ENCODE peak calls at places on chromosome 2, in six cellular contexts. One of them, this sample, is unnamed.

GRCh38 chr2:162072181-162072702 is 1.8 kb downstream of the DPP4 start:
- DNase-seq in HepG2: peak; percentile 59
- DNase-seq in K562: no peak
- DNase-seq in GM12878: no peak
- DNase-seq in H1: no peak
- DNase-seq in GM12891: no peak
- DNase-seq in this sample: no peak

GRCh38 chr2:9498210-9498609 is 23.9 kb downstream of the IAH1 start:
- DNase-seq in HepG2: no peak
- DNase-seq in K562: no peak
- DNase-seq in GM12878: no peak
- DNase-seq in H1: no peak
- DNase-seq in GM12891: no peak
- DNase-seq in this sample: no peak

GRCh38 chr2:226953206-226953605 is 117.4 kb downstream of the RHBDD1 start:
- DNase-seq in HepG2: no peak
- DNase-seq in K562: no peak
- DNase-seq in GM12878: no peak
- DNase-seq in H1: no peak
- DNase-seq in GM12891: no peak
- DNase-seq in this sample: no peak

GRCh38 chr2:162473296-162473695 is 129.4 kb downstream of the GCA start:
- DNase-seq in HepG2: no peak
- DNase-seq in K562: no peak
- DNase-seq in GM12878: no peak
- DNase-seq in H1: no peak
- DNase-seq in GM12891: no peak
- DNase-seq in this sample: no peak

GRCh38 chr2:71226391-71226964 is 425 bp downstream of the PAIP2B start:
- DNase-seq in HepG2: no peak
- DNase-seq in K562: no peak
- DNase-seq in GM12878: no peak
- DNase-seq in H1: no peak
- DNase-seq in GM12891: peak; percentile 5
- DNase-seq in this sample: no peak

GRCh38 chr2:198054299-198054698 is 249.9 kb downstream of the PLCL1 start:
- DNase-seq in HepG2: peak; percentile 10
- DNase-seq in K562: peak; percentile 72
- DNase-seq in GM12878: no peak
- DNase-seq in H1: peak; percentile 13
- DNase-seq in GM12891: peak; percentile 2
- DNase-seq in this sample: peak; percentile 12

GRCh38 chr2:131521961-131522781 is 5.5 kb upstream of the CCDC74A start:
- DNase-seq in HepG2: no peak
- DNase-seq in K562: peak; percentile 12
- DNase-seq in GM12878: no peak
- DNase-seq in H1: no peak
- DNase-seq in GM12891: no peak
- DNase-seq in this sample: no peak

GRCh38 chr2:207121784-207122183 is 44.0 kb downstream of the KLF7 start:
- DNase-seq in HepG2: no peak
- DNase-seq in K562: no peak
- DNase-seq in GM12878: no peak
- DNase-seq in H1: no peak
- DNase-seq in GM12891: no peak
- DNase-seq in this sample: no peak

GRCh38 chr2:223545830-223546229 is 56.3 kb downstream of the SCG2 start:
- DNase-seq in HepG2: no peak
- DNase-seq in K562: no peak
- DNase-seq in GM12878: no peak
- DNase-seq in H1: no peak
- DNase-seq in GM12891: no peak
- DNase-seq in this sample: no peak

GRCh38 chr2:233210843-233211600 is 40.5 kb upstream of the ATG16L1 start:
- DNase-seq in HepG2: no peak
- DNase-seq in K562: no peak
- DNase-seq in GM12878: no peak
- DNase-seq in H1: no peak
- DNase-seq in GM12891: no peak
- DNase-seq in this sample: no peak
- TF ChIP-seq TAF1 in HepG2: no peak
- TF ChIP-seq TAF1 in K562: no peak
- TF ChIP-seq TAF1 in GM12878: no peak
- TF ChIP-seq TAF1 in H1: no peak
- TF ChIP-seq TAF1 in GM12891: no peak
- TF ChIP-seq TAF1 in this sample: no peak

DNA sequence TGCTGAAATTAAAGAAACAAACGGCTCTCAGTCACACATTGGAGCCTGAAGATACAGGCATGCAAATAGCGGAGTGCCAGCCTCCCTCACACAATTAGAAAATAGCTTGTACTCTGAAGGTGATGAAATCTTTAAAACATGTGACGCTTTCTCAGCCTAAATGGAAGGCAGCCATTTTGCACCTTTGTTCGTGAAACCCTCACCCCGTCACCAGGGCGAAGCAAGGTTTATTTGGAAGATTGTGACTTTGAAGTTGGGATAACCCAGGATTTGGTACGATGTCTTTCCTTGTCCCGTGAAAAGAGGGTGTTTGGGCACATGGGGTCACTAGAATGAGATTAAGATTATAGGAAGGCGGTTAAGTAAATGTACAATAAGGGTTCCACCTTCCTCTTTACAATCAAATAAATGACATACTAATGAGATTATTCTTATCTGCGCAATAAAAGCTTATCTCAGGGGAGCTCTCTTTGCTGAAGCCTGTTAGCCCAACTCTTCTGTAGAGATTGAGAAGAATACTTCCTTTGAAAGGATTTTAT is 4.2 kb downstream of the SH3BP4 start:
- DNase-seq in HepG2: no peak
- DNase-seq in K562: no peak
- DNase-seq in GM12878: no peak
- DNase-seq in H1: no peak
- DNase-seq in GM12891: no peak
- DNase-seq in this sample: no peak
- TF ChIP-seq POLR2A in HepG2: no peak
- TF ChIP-seq POLR2A in K562: no peak
- TF ChIP-seq POLR2A in GM12878: no peak
- TF ChIP-seq POLR2A in H1: no peak
- TF ChIP-seq POLR2A in GM12891: no peak
- TF ChIP-seq POLR2A in this sample: no peak

DNA sequence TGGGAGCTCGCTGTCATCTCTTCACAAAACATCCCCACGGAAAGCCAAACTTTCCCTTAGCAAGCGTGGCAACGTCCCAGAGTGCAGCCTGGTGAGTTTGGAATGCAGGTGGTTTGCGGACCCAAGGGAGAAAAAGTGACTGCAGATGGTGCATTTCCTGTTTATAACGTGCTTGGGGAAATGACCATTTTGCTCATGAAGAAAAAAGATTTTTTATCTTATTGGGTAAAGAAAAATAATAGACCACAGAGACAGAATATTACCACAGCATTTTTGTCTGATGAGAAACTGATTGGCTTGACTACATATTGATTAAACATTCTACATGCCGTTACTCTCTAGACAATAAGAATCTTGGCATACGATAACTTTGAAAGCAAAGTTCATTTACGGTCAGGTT is 136.5 kb downstream of the COPS8 start:
- DNase-seq in HepG2: no peak
- DNase-seq in K562: no peak
- DNase-seq in GM12878: no peak
- DNase-seq in H1: no peak
- DNase-seq in GM12891: no peak
- DNase-seq in this sample: no peak
- TF ChIP-seq TAF1 in HepG2: no peak
- TF ChIP-seq TAF1 in K562: no peak
- TF ChIP-seq TAF1 in GM12878: no peak
- TF ChIP-seq TAF1 in H1: no peak
- TF ChIP-seq TAF1 in GM12891: no peak
- TF ChIP-seq TAF1 in this sample: no peak

GRCh38 chr2:189674374-189675112 is at the start of gene ANKAR:
- DNase-seq in HepG2: peak; percentile 88
- DNase-seq in K562: no peak
- DNase-seq in GM12878: peak; percentile 36
- DNase-seq in H1: peak; percentile 83
- DNase-seq in GM12891: peak; percentile 79
- DNase-seq in this sample: peak; percentile 77
- TF ChIP-seq POLR2A in HepG2: peak; percentile 90
- TF ChIP-seq POLR2A in K562: no peak
- TF ChIP-seq POLR2A in GM12878: peak; percentile 84
- TF ChIP-seq POLR2A in H1: peak; percentile 81
- TF ChIP-seq POLR2A in GM12891: peak; percentile 47
- TF ChIP-seq POLR2A in this sample: peak; percentile 76

GRCh38 chr2:133400411-133400810 is 167.9 kb downstream of the NCKAP5 start:
- DNase-seq in HepG2: no peak
- DNase-seq in K562: no peak
- DNase-seq in GM12878: no peak
- DNase-seq in H1: no peak
- DNase-seq in GM12891: no peak
- DNase-seq in this sample: no peak

GRCh38 chr2:133407341-133407740 is 160.9 kb downstream of the NCKAP5 start:
- DNase-seq in HepG2: no peak
- DNase-seq in K562: no peak
- DNase-seq in GM12878: no peak
- DNase-seq in H1: no peak
- DNase-seq in GM12891: no peak
- DNase-seq in this sample: no peak

GRCh38 chr2:133405252-133405651 is 163.0 kb downstream of the NCKAP5 start:
- DNase-seq in HepG2: no peak
- DNase-seq in K562: no peak
- DNase-seq in GM12878: no peak
- DNase-seq in H1: no peak
- DNase-seq in GM12891: no peak
- DNase-seq in this sample: no peak
- TF ChIP-seq TAF1 in HepG2: no peak
- TF ChIP-seq TAF1 in K562: no peak
- TF ChIP-seq TAF1 in GM12878: no peak
- TF ChIP-seq TAF1 in H1: no peak
- TF ChIP-seq TAF1 in GM12891: no peak
- TF ChIP-seq TAF1 in this sample: no peak

GRCh38 chr2:96507957-96508520 is 2.9 kb upstream of the NEURL3 start:
- DNase-seq in HepG2: peak; percentile 57
- DNase-seq in K562: peak; percentile 74
- DNase-seq in GM12878: no peak
- DNase-seq in H1: no peak
- DNase-seq in GM12891: peak; percentile 92
- DNase-seq in this sample: peak; percentile 90

GRCh38 chr2:96510931-96511595 is 5.9 kb upstream of the NEURL3 start:
- DNase-seq in HepG2: no peak
- DNase-seq in K562: no peak
- DNase-seq in GM12878: no peak
- DNase-seq in H1: no peak
- DNase-seq in GM12891: no peak
- DNase-seq in this sample: no peak

GRCh38 chr2:96508521-96509113 is 3.5 kb upstream of the NEURL3 start:
- DNase-seq in HepG2: no peak
- DNase-seq in K562: no peak
- DNase-seq in GM12878: no peak
- DNase-seq in H1: no peak
- DNase-seq in GM12891: no peak
- DNase-seq in this sample: no peak

GRCh38 chr2:96509847-96510230 is 4.7 kb upstream of the NEURL3 start:
- DNase-seq in HepG2: no peak
- DNase-seq in K562: no peak
- DNase-seq in GM12878: no peak
- DNase-seq in H1: no peak
- DNase-seq in GM12891: no peak
- DNase-seq in this sample: no peak

DNA sequence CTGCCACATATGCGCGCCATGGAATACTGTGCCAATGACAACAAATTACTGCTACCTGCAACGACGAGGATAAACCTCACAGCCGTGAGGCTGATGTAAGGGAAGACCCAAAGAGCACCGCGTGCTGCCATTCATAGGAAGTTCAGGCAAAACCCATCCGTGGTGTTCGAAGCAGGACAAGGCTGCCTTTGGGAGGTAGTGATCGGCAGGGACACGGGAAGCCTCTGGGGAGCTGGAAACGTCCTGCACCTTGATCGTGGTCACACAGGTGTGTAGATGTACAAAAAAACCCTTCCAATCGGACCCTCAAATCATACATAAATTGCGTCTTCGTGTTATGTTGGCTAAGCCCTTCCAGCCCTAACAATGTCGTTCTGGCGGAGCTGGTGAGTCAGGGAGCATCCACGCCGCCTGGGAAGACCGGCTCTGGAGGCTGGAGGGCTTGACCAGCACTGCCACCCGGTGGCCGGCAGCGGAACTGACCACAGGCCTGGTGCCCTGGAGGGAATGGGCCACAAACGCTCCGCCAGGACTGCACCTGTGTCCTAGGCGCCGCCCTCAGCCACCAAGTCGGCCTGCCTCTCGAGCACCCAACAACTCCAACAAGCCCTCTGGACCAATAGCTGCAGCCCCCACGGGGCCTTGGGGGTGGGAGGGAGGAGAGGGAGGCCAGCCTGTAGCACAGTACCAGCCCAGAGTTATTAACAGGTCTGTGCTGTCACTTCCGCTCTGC is 4.1 kb upstream of the NEURL3 start:
- DNase-seq in HepG2: peak; percentile 78
- DNase-seq in K562: peak; percentile 88
- DNase-seq in GM12878: peak; percentile 59
- DNase-seq in H1: peak; percentile 90
- DNase-seq in GM12891: peak; percentile 77
- DNase-seq in this sample: peak; percentile 80
- TF ChIP-seq POLR2A in HepG2: no peak
- TF ChIP-seq POLR2A in K562: no peak
- TF ChIP-seq POLR2A in GM12878: no peak
- TF ChIP-seq POLR2A in H1: no peak
- TF ChIP-seq POLR2A in GM12891: no peak
- TF ChIP-seq POLR2A in this sample: no peak

DNA sequence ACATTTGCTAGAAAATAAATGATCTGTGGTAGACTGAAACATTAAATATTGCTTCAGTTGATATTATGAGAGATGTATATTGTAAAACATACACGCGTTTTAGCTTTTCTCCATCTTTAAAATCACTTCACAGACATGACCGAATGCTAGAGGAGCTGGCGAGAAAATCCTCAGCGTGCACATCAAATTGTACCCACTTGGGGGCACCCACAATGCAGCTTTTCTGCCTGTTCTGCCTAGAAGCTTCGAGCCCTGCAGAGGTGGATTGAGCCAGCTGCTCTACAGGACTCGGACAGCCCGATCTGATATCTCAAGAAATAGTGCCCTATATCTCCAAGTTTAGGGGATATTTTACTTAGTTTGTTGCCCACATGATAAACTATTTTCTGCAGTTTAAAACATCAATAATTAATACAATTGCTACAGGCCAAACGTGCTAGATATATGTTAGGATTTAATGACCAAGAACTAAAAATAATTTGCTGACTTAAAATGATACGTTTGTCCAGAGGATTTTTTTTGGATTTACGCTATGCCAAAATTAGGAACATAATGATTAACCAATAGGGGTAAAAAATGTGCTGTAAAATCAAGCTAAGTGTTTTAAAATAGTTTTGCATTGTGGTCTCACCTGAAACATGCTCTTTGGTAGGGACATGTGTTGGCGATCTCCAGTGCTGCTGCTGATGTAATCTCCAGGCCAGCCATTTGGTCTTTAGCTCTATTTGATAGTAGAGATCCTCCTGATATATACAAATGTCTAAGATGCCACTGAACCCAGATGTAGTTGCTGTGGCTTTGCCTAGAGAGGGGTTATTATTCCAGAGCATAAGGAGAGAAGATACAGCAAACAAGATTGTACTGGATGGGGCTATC is 22.3 kb upstream of the ATP5MC3 start:
- DNase-seq in HepG2: peak; percentile 50
- DNase-seq in K562: peak; percentile 58
- DNase-seq in GM12878: no peak
- DNase-seq in H1: no peak
- DNase-seq in GM12891: no peak
- DNase-seq in this sample: no peak
- TF ChIP-seq TAF1 in HepG2: no peak
- TF ChIP-seq TAF1 in K562: no peak
- TF ChIP-seq TAF1 in GM12878: no peak
- TF ChIP-seq TAF1 in H1: no peak
- TF ChIP-seq TAF1 in GM12891: no peak
- TF ChIP-seq TAF1 in this sample: no peak

This sample was measured in GM12892.